ENCODE peak calls at places on chromosomes 1 and 21, in seven cellular contexts. J is stomach; M is NCI-H1694 treated with DMSO at 0.1 percent for 48 hours; N is dorsolateral prefrontal cortex; B is GM20000; V is stimulated activated CD8-positive, alpha-beta memory T cell treated with anti-CD3 and anti-CD28 coated beads, Interleukin-15, amount 100 ng/mL, for 4 hours; L is activated CD4-positive, alpha-beta memory T cell treated with anti-CD3 and anti-CD28 coated beads for 36 hours. P is an unnamed sample.
A peak's percentile ranks its signal among the peaks of the same experiment; 100 is the strongest.

GRCh38 chr1:212482006-212482351 is 49.3 kb downstream of the NENF start:
- DNase-seq in J (no peak), N (no peak), V (no peak), B (no peak), M (no peak), L (no peak), P (no peak)

GRCh38 chr1:244022301-244022700 is 28.8 kb upstream of the ZBTB18 start:
- DNase-seq in J (no peak), N (no peak), V (no peak), L (no peak), M (no peak), B (no peak), P (no peak)

GRCh38 chr1:94863297-94863911 is 43.2 kb downstream of the SLC44A3 start:
- DNase-seq in L (no peak), N (no peak), V (no peak), J (no peak), M (no peak), B (no peak), P (no peak)

GRCh38 chr1:29195875-29196274 is 14.2 kb upstream of the SRSF4 start:
- DNase-seq in V (no peak), M (no peak), J (peak; percentile 34), B (no peak), N (no peak), L (no peak), P (no peak)

GRCh38 chr1:157025321-157025720 is 20.2 kb downstream of the ARHGEF11 start:
- DNase-seq in N (no peak), L (no peak), V (no peak), J (no peak), M (no peak), B (no peak), P (no peak)

GRCh38 chr21:46284077-46284644 is 1.2 kb downstream of the MCM3AP start:
- DNase-seq in L (no peak), J (no peak), N (no peak), B (no peak), V (no peak), M (no peak), P (no peak)

GRCh38 chr1:236120725-236121153 is 21.6 kb upstream of the GPR137B start:
- DNase-seq in N (no peak), V (no peak), M (no peak), L (no peak), B (no peak), J (no peak), P (no peak)

GRCh38 chr1:65911679-65912078 is 119.0 kb downstream of the PDE4B start:
- DNase-seq in J (no peak), N (no peak), V (no peak), M (no peak), B (no peak), L (no peak), P (no peak)

GRCh38 chr1:205947024-205947423 is 3.8 kb upstream of the SLC26A9 start:
- DNase-seq in B (no peak), V (no peak), J (peak; percentile 81), L (no peak), N (no peak), M (no peak), P (no peak)